ENCODE peak calls at places on chromosome 21, in nine cellular contexts. Q is GM19239; V is central memory CD4-positive, alpha-beta T cell; E is lower lobe of right lung; O is fibroblast of the aortic adventitia; P is AG04450; B is astrocyte of the spinal cord; G is hypothalamus; T is NCI-H1092 treated with DMSO at 0.1 percent for 48 hours. H is an unnamed sample.

GRCh38 chr21:20811702-20812101 is 186.5 kb upstream of the NCAM2 start:
- DNase-seq in T (no peak), V (no peak), E (no peak), P (no peak), B (no peak), G (no peak), O (no peak), Q (no peak), H (no peak)

GRCh38 chr21:38913120-38913975 is 107.6 kb downstream of the ETS2 start:
- DNase-seq in E (peak), B (peak), P (peak), T (peak), V (no peak), O (peak), Q (no peak), G (no peak), H (no peak)

GRCh38 chr21:27649746-27650145 is 682.9 kb upstream of the ADAMTS5 start:
- DNase-seq in O (no peak), P (no peak), G (no peak), V (no peak), B (no peak), T (no peak), Q (no peak), E (no peak), H (no peak)

GRCh38 chr21:45873418-45873817 is 108.2 kb upstream of the COL6A1 start:
- DNase-seq in T (peak), V (no peak), B (no peak), O (no peak), P (no peak), E (no peak), G (no peak), Q (no peak), H (no peak)

GRCh38 chr21:35043549-35043948 is 5.6 kb downstream of the RUNX1 start:
- DNase-seq in T (no peak), B (no peak), O (no peak), Q (no peak), P (no peak), V (peak), E (no peak), G (no peak), H (no peak)

GRCh38 chr21:27104749-27105439 is 138.0 kb upstream of the ADAMTS5 start:
- DNase-seq in T (no peak), V (no peak), B (peak), G (no peak), O (peak), E (no peak), P (no peak), Q (no peak), H (no peak)

GRCh38 chr21:28177008-28177603 is 815.6 kb downstream of the LTN1 start:
- DNase-seq in B (no peak), G (no peak), Q (no peak), V (no peak), E (no peak), T (no peak), O (no peak), P (no peak), H (no peak)

GRCh38 chr21:42653492-42654061 is at the start of gene PDE9A:
- DNase-seq in E (peak), V (peak), P (no peak), B (no peak), O (no peak), T (no peak), G (no peak), Q (no peak), H (no peak)

GRCh38 chr21:23401278-23401677 is 2206.0 kb downstream of the MRPL39 start:
- DNase-seq in O (no peak), B (no peak), P (no peak), Q (no peak), V (no peak), T (peak), E (no peak), G (no peak), H (no peak)

GRCh38 chr21:41928621-41929220 is 25.1 kb downstream of the C2CD2 start:
- DNase-seq in O (no peak), G (no peak), B (no peak), E (no peak), T (no peak), Q (peak), V (no peak), P (no peak), H (no peak)

GRCh38 chr21:44755227-44755626 is 43.9 kb upstream of the TSPEAR start:
- DNase-seq in T (no peak), P (no peak), Q (no peak), O (peak), V (no peak), G (no peak), B (peak), E (no peak), H (no peak)

GRCh38 chr21:35145626-35146236 is 96.6 kb upstream of the RUNX1 start:
- DNase-seq in B (no peak), V (no peak), Q (no peak), E (no peak), P (no peak), G (no peak), O (no peak), T (no peak), H (no peak)

GRCh38 chr21:15397258-15397657 is 332.5 kb upstream of the NRIP1 start:
- DNase-seq in G (no peak), B (no peak), T (peak), Q (no peak), O (no peak), V (no peak), E (no peak), P (no peak), H (no peak)

GRCh38 chr21:45378258-45378966 is 26.6 kb upstream of the COL18A1 start:
- DNase-seq in G (no peak), E (peak), O (peak), Q (no peak), B (peak), P (peak), T (no peak), V (no peak), H (no peak)

GRCh38 chr21:16324630-16325029 is 594.8 kb downstream of the USP25 start:
- DNase-seq in Q (no peak), G (no peak), B (no peak), O (no peak), E (no peak), V (no peak), P (no peak), T (no peak), H (no peak)

GRCh38 chr21:34952701-34953100 is 96.4 kb downstream of the RUNX1 start:
- DNase-seq in B (no peak), P (no peak), O (no peak), E (no peak), T (peak), G (no peak), V (no peak), Q (no peak), H (no peak)

GRCh38 chr21:32578107-32578691 is 7.1 kb downstream of the TCP10L start:
- DNase-seq in O (peak), Q (no peak), E (no peak), B (no peak), G (no peak), V (peak), P (no peak), T (no peak), H (peak)

GRCh38 chr21:45294509-45295291 is 7.0 kb upstream of the POFUT2 start:
- DNase-seq in E (peak), G (no peak), T (peak), O (peak), V (no peak), B (peak), P (peak), Q (no peak), H (no peak)

GRCh38 chr21:30206551-30207251 is 9.2 kb downstream of the CLDN8 start:
- DNase-seq in B (peak), G (no peak), O (peak), E (no peak), V (no peak), Q (no peak), T (no peak), P (no peak), H (no peak)

GRCh38 chr21:34086887-34087306 is 13.5 kb downstream of the MRPS6 start:
- DNase-seq in G (no peak), Q (no peak), P (no peak), E (no peak), V (no peak), B (no peak), T (no peak), O (no peak), H (no peak)

GRCh38 chr21:31288191-31288590 is 55.9 kb downstream of the TIAM1 start:
- DNase-seq in B (no peak), T (no peak), V (no peak), G (no peak), O (no peak), P (no peak), E (no peak), Q (no peak), H (no peak)

GRCh38 chr21:37658994-37659458 is 257.2 kb downstream of the KCNJ6 start:
- DNase-seq in B (peak), T (no peak), O (peak), P (peak), E (no peak), G (no peak), Q (no peak), V (no peak), H (no peak)